ENCODE peak calls at places on chromosomes 12 and 14, in five cellular contexts. A, K, N, Y and W are unnamed samples.

GRCh38 chr14:87261621-87262020 is 731.4 kb downstream of the GALC start:
- DNase-seq in A (no peak), K (no peak), N (no peak), Y (no peak), W (no peak)

GRCh38 chr14:88518592-88519512 is 36.0 kb downstream of the PTPN21 start:
- DNase-seq in A (no peak), K (no peak), N (no peak), Y (no peak), W (no peak)

GRCh38 chr14:65850429-65851145 is 438.1 kb downstream of the FUT8 start:
- DNase-seq in A (no peak), K (no peak), N (peak; percentile 23), Y (no peak), W (no peak)

GRCh38 chr12:94762943-94763342 is 112.6 kb upstream of the TMCC3 start:
- DNase-seq in A (no peak), K (no peak), N (no peak), Y (no peak), W (no peak)

GRCh38 chr12:118302053-118302452 is 70.7 kb downstream of the TAOK3 start:
- DNase-seq in A (no peak), K (no peak), N (no peak), Y (no peak), W (no peak)

GRCh38 chr12:25558566-25558965 is 5.5 kb upstream of the LMNTD1 start:
- DNase-seq in A (no peak), K (no peak), N (no peak), Y (no peak), W (no peak)

GRCh38 chr12:88501976-88502938 is 78.0 kb downstream of the KITLG start:
- DNase-seq in A (no peak), K (no peak), N (no peak), Y (no peak), W (no peak)

GRCh38 chr12:29176951-29177350 is 27.9 kb downstream of the FAR2 start:
- DNase-seq in A (no peak), K (no peak), N (no peak), Y (no peak), W (no peak)

GRCh38 chr14:21825147-21825743 is 151.6 kb upstream of the OR4E1 start:
- DNase-seq in A (peak; percentile 68), K (peak; percentile 38), N (peak; percentile 26), Y (no peak), W (peak; percentile 51)

GRCh38 chr12:90808568-90808967 is 146.4 kb downstream of the CCER1 start:
- DNase-seq in A (no peak), K (no peak), N (no peak), Y (no peak), W (no peak)

GRCh38 chr12:97464241-97465011 is 1.8 kb downstream of the RMST start:
- DNase-seq in A (no peak), K (no peak), N (no peak), Y (no peak), W (no peak)

GRCh38 chr12:101696477-101697196 is 803 bp upstream of the CHPT1 start:
- DNase-seq in A (peak; percentile 88), K (peak; percentile 94), N (peak; percentile 48), Y (no peak), W (peak; percentile 77)

GRCh38 chr12:3140284-3140683 is 63.1 kb downstream of the TSPAN9 start:
- DNase-seq in A (no peak), K (no peak), N (no peak), Y (no peak), W (no peak)

GRCh38 chr12:18468521-18469075 is 207.3 kb downstream of the PIK3C2G start:
- DNase-seq in A (no peak), K (no peak), N (no peak), Y (no peak), W (no peak)

GRCh38 chr14:54796961-54797360 is 105.7 kb downstream of the GCH1 start:
- DNase-seq in A (no peak), K (no peak), N (no peak), Y (no peak), W (no peak)

GRCh38 chr12:64679487-64679983 is 69.2 kb downstream of the RASSF3 start:
- DNase-seq in A (no peak), K (peak; percentile 82), N (peak; percentile 52), Y (no peak), W (no peak)

GRCh38 chr12:27733052-27733656 is 22.5 kb downstream of the MRPS35 start:
- DNase-seq in A (peak; percentile 10), K (peak; percentile 49), N (peak; percentile 55), Y (no peak), W (no peak)

GRCh38 chr12:97552410-97553050 is 89.9 kb downstream of the RMST start:
- DNase-seq in A (no peak), K (no peak), N (no peak), Y (no peak), W (no peak)

GRCh38 chr14:22998324-22999012 is 11.5 kb downstream of the C14orf93 start:
- DNase-seq in A (no peak), K (no peak), N (peak; percentile 11), Y (no peak), W (no peak)

DNA sequence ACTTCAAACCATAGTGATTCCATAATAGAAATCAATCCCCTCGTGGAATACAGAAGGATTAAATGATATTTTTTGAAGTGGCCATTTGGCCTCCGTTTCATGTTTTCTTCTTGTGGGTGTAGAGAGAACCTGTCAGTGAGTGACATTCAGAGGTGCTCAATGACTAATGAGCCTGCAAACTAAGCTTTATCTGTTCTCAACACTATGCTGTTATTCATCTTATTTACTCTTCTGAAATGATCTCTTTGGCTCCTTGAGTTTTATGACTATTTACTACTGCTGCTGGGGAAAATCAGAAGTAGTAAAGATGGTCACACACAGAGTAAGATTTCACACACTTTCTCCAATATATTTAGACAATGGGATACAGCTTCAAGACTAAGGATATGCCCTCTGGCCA is 30.4 kb downstream of the ATP2B1 start:
- DNase-seq in A (no peak), K (peak; percentile 82), N (no peak), Y (no peak), W (no peak)
- TF ChIP-seq GABPA in A (no peak), K (no peak), N (no peak), Y (no peak), W (no peak)

GRCh38 chr12:100675432-100675831 is 101.9 kb downstream of the GAS2L3 start:
- DNase-seq in A (no peak), K (peak; percentile 7), N (peak; percentile 40), Y (no peak), W (peak; percentile 7)
- TF ChIP-seq REST in A (no peak), K (no peak), N (no peak), Y (no peak), W (no peak)

GRCh38 chr14:50812856-50813543 is 18.0 kb downstream of the NIN start:
- DNase-seq in A (no peak), K (no peak), N (no peak), Y (no peak), W (no peak)
- H3K27ac ChIP-seq in A (no peak overlapping the region), K (no peak overlapping the region), N (no peak overlapping the region), Y (peak overlapping the region; percentile 80), W (peak overlapping the region; percentile 91)

GRCh38 chr14:29810657-29811056 is 117.0 kb downstream of the PRKD1 start:
- DNase-seq in A (no peak), K (no peak), N (no peak), Y (no peak), W (no peak)
- TF ChIP-seq GABPA in A (no peak), K (no peak), N (no peak), Y (no peak), W (no peak)

GRCh38 chr12:115640929-115641328 is 636.6 kb downstream of the MED13L start:
- DNase-seq in A (no peak), K (no peak), N (no peak), Y (no peak), W (no peak)
- TF ChIP-seq REST in A (no peak), K (no peak), N (no peak), Y (no peak), W (no peak)

GRCh38 chr14:104373855-104374717 is 205.5 kb upstream of the C14orf180 start:
- DNase-seq in A (no peak), K (no peak), N (no peak), Y (no peak), W (no peak)
- H3K27ac ChIP-seq in A (no peak overlapping the region), K (no peak overlapping the region), N (no peak overlapping the region), Y (no peak overlapping the region), W (no peak overlapping the region)

GRCh38 chr14:100106260-100106659 is 41.0 kb downstream of the EVL start:
- DNase-seq in A (no peak), K (no peak), N (no peak), Y (no peak), W (no peak)
- TF ChIP-seq GABPA in A (no peak), K (no peak), N (no peak), Y (no peak), W (no peak)

DNA sequence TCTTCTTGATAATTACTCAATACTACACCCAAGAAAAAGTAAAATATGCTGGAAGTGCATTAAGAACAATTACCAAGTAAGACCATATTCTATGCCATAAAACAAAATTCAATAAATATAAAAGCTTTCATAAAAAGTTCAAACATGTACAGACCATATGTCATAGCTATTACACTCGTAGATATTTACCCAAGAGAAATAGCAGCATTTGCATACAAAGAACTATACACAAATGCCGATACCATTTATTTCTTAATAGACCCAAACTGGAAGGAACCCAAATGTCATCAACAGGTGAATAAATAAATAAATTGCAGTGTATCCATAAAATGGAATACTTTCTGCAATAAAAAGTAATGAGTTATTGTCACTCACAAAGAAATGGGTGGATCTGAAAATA is 78.3 kb upstream of the SLC16A7 start:
- DNase-seq in A (no peak), K (no peak), N (no peak), Y (no peak), W (no peak)
- TF ChIP-seq REST in A (no peak), K (no peak), N (no peak), Y (no peak), W (no peak)

DNA sequence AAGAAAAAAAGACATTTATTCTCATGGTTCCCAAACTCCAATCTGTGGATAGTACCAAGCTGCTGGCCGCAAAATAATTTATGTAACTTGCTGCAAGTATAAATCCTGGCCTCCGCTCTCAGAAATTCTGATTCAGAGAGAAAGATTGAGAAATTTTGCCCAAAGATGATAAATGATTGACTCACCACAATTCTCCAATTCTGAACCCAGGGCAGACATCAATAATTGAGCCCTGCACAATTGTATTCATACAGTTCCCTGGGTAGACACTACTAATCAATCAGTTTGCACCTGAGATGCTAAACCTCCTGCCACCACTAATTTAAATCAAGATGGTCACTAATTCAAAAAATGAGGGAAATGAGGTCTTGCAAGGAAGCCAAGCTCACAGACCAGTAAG is 38.2 kb downstream of the TRPV4 start:
- DNase-seq in A (no peak), K (no peak), N (no peak), Y (no peak), W (no peak)
- H3K27ac ChIP-seq in A (no peak overlapping the region), K (no peak overlapping the region), N (no peak overlapping the region), Y (no peak overlapping the region), W (no peak overlapping the region)